ENCODE peak calls at places on chromosomes 16 and 17, in four cellular contexts. U, C, D and B are unnamed samples.

GRCh38 chr17:77546772-77547201 is 406.0 kb downstream of the SEC14L1 start:
- DNase-seq in U (no peak), C (no peak), D (no peak), B (no peak)

GRCh38 chr16:31201511-31202401 is 804 bp downstream of the PYCARD start:
- DNase-seq in U (peak), C (peak), D (peak), B (peak)

GRCh38 chr16:31200821-31201510 is 1.6 kb downstream of the PYCARD start:
- DNase-seq in U (peak), C (no peak), D (no peak), B (no peak)

GRCh38 chr17:58084317-58084981 is 1.2 kb downstream of the DYNLL2 start:
- DNase-seq in U (peak), C (peak), D (peak), B (no peak)

GRCh38 chr17:78359936-78360370 is at the start of gene SOCS3:
- DNase-seq in U (peak), C (peak), D (peak), B (peak)

GRCh38 chr17:66737524-66737923 is 97.4 kb upstream of the CACNG5 start:
- DNase-seq in U (no peak), C (peak), D (peak), B (no peak)

GRCh38 chr16:57577691-57578224 is 35.3 kb downstream of the ADGRG5 start:
- DNase-seq in U (peak), C (no peak), D (no peak), B (no peak)

GRCh38 chr17:39605492-39606433 is 2.0 kb downstream of the NEUROD2 start:
- DNase-seq in U (no peak), C (no peak), D (no peak), B (no peak)

GRCh38 chr16:86521236-86522197 is 11.2 kb downstream of the FOXF1 start:
- DNase-seq in U (no peak), C (no peak), D (no peak), B (no peak)

GRCh38 chr16:70740919-70741778 is 55.3 kb upstream of the MTSS2 start:
- DNase-seq in U (no peak), C (no peak), D (no peak), B (no peak)

GRCh38 chr16:71658771-71659170 is 32.8 kb downstream of the MARVELD3 start:
- DNase-seq in U (no peak), C (no peak), D (no peak), B (no peak)

GRCh38 chr17:3750926-3751325 is 27.2 kb downstream of the HASPIN start:
- DNase-seq in U (peak), C (no peak), D (no peak), B (no peak)

GRCh38 chr17:5000237-5000639 is 2.5 kb downstream of the KIF1C start:
- DNase-seq in U (no peak), C (no peak), D (no peak), B (no peak)

GRCh38 chr17:51152766-51153209 is 571 bp upstream of the NME1 start:
- DNase-seq in U (no peak), C (no peak), D (no peak), B (no peak)

GRCh38 chr16:89094252-89094901 is 725 bp downstream of the ACSF3 start:
- DNase-seq in U (no peak), C (no peak), D (no peak), B (no peak)

GRCh38 chr17:42120161-42121065 is 754 bp downstream of the KAT2A start:
- DNase-seq in U (no peak), C (no peak), D (peak), B (no peak)

GRCh38 chr16:66416981-66417700 is 10.0 kb upstream of the BEAN1 start:
- DNase-seq in U (no peak), C (no peak), D (no peak), B (no peak)

GRCh38 chr16:78523212-78523995 is 423.9 kb downstream of the WWOX start:
- DNase-seq in U (no peak), C (no peak), D (no peak), B (no peak)

GRCh38 chr16:4370570-4371480 is 823 bp upstream of the VASN start:
- DNase-seq in U (no peak), C (peak), D (no peak), B (no peak)

GRCh38 chr17:32314636-32315035 is 27.3 kb downstream of the C17orf75 start:
- DNase-seq in U (no peak), C (no peak), D (no peak), B (no peak)